ENCODE peak calls at places on chromosome 21, in four cellular contexts. One of them, this sample, is unnamed.

GRCh38 chr21:45310446-45310845 is 22.8 kb upstream of the POFUT2 start:
- DNase-seq in NCI-H1092 treated with DMSO at 0.1 percent for 48 hours: no peak
- DNase-seq in activated CD8-positive, alpha-beta T cell treated with anti-CD3 and anti-CD28 coated beads, Interleukin-2, amount 10 ng/mL, durations not matched to agents 7 days and 5 days: no peak
- DNase-seq in astrocyte: no peak
- DNase-seq in this sample: no peak

GRCh38 chr21:27134513-27134912 is 167.6 kb upstream of the ADAMTS5 start:
- DNase-seq in NCI-H1092 treated with DMSO at 0.1 percent for 48 hours: no peak
- DNase-seq in activated CD8-positive, alpha-beta T cell treated with anti-CD3 and anti-CD28 coated beads, Interleukin-2, amount 10 ng/mL, durations not matched to agents 7 days and 5 days: no peak
- DNase-seq in astrocyte: no peak
- DNase-seq in this sample: no peak

GRCh38 chr21:36065497-36066036 is 4.3 kb upstream of the CBR1 start:
- DNase-seq in NCI-H1092 treated with DMSO at 0.1 percent for 48 hours: no peak
- DNase-seq in activated CD8-positive, alpha-beta T cell treated with anti-CD3 and anti-CD28 coated beads, Interleukin-2, amount 10 ng/mL, durations not matched to agents 7 days and 5 days: no peak
- DNase-seq in astrocyte: peak; percentile 51
- DNase-seq in this sample: no peak

GRCh38 chr21:15121655-15122120 is 56.9 kb upstream of the NRIP1 start:
- DNase-seq in NCI-H1092 treated with DMSO at 0.1 percent for 48 hours: peak; percentile 56
- DNase-seq in activated CD8-positive, alpha-beta T cell treated with anti-CD3 and anti-CD28 coated beads, Interleukin-2, amount 10 ng/mL, durations not matched to agents 7 days and 5 days: no peak
- DNase-seq in astrocyte: peak; percentile 51
- DNase-seq in this sample: no peak

GRCh38 chr21:42460391-42461184 is 35.4 kb downstream of the RSPH1 start:
- DNase-seq in NCI-H1092 treated with DMSO at 0.1 percent for 48 hours: peak; percentile 85
- DNase-seq in activated CD8-positive, alpha-beta T cell treated with anti-CD3 and anti-CD28 coated beads, Interleukin-2, amount 10 ng/mL, durations not matched to agents 7 days and 5 days: peak; percentile 74
- DNase-seq in astrocyte: no peak
- DNase-seq in this sample: peak; percentile 70

GRCh38 chr21:23853796-23854379 is 1753.4 kb downstream of the MRPL39 start:
- DNase-seq in NCI-H1092 treated with DMSO at 0.1 percent for 48 hours: peak; percentile 66
- DNase-seq in activated CD8-positive, alpha-beta T cell treated with anti-CD3 and anti-CD28 coated beads, Interleukin-2, amount 10 ng/mL, durations not matched to agents 7 days and 5 days: peak; percentile 52
- DNase-seq in astrocyte: no peak
- DNase-seq in this sample: no peak

GRCh38 chr21:29928537-29928936 is 11.3 kb downstream of the GRIK1 start:
- DNase-seq in NCI-H1092 treated with DMSO at 0.1 percent for 48 hours: no peak
- DNase-seq in activated CD8-positive, alpha-beta T cell treated with anti-CD3 and anti-CD28 coated beads, Interleukin-2, amount 10 ng/mL, durations not matched to agents 7 days and 5 days: no peak
- DNase-seq in astrocyte: no peak
- DNase-seq in this sample: no peak

GRCh38 chr21:33949516-33950424 is 34.2 kb upstream of the ATP5PO start:
- DNase-seq in NCI-H1092 treated with DMSO at 0.1 percent for 48 hours: no peak
- DNase-seq in activated CD8-positive, alpha-beta T cell treated with anti-CD3 and anti-CD28 coated beads, Interleukin-2, amount 10 ng/mL, durations not matched to agents 7 days and 5 days: peak; percentile 80
- DNase-seq in astrocyte: no peak
- DNase-seq in this sample: peak; percentile 81

GRCh38 chr21:35376406-35377135 is 327.5 kb upstream of the RUNX1 start:
- DNase-seq in NCI-H1092 treated with DMSO at 0.1 percent for 48 hours: no peak
- DNase-seq in activated CD8-positive, alpha-beta T cell treated with anti-CD3 and anti-CD28 coated beads, Interleukin-2, amount 10 ng/mL, durations not matched to agents 7 days and 5 days: no peak
- DNase-seq in astrocyte: peak; percentile 39
- DNase-seq in this sample: no peak

GRCh38 chr21:14712121-14712520 is 166.0 kb upstream of the SAMSN1 start:
- DNase-seq in NCI-H1092 treated with DMSO at 0.1 percent for 48 hours: no peak
- DNase-seq in activated CD8-positive, alpha-beta T cell treated with anti-CD3 and anti-CD28 coated beads, Interleukin-2, amount 10 ng/mL, durations not matched to agents 7 days and 5 days: no peak
- DNase-seq in astrocyte: no peak
- DNase-seq in this sample: no peak